ENCODE peak calls at places on chromosome 13, in seven cellular contexts. C, G, Q, D, L, K and H are unnamed samples.

GRCh38 chr13:24747248-24748151 is 16.5 kb upstream of the RNF17 start:
- DNase-seq in G (no peak), D (no peak), K (peak), C (no peak), L (peak), Q (no peak), H (no peak)

GRCh38 chr13:97344250-97345175 is 89.5 kb upstream of the RAP2A start:
- DNase-seq in L (peak), C (no peak), D (peak), K (peak), Q (no peak), G (no peak), H (peak)

GRCh38 chr13:70723732-70724131 is 615.5 kb upstream of the KLHL1 start:
- DNase-seq in L (no peak), C (no peak), G (no peak), Q (no peak), K (no peak), D (no peak), H (no peak)

GRCh38 chr13:79772811-79773210 is 291.9 kb downstream of the NDFIP2 start:
- DNase-seq in G (no peak), D (no peak), C (no peak), Q (no peak), K (no peak), L (no peak), H (no peak)

GRCh38 chr13:21526707-21527454 is 67.8 kb upstream of the ZDHHC20 start:
- DNase-seq in L (no peak), C (no peak), Q (no peak), K (no peak), G (no peak), D (no peak), H (no peak)

GRCh38 chr13:56736966-56737365 is 403.8 kb upstream of the PRR20A start:
- DNase-seq in C (no peak), Q (no peak), L (no peak), G (no peak), K (no peak), D (no peak), H (no peak)

GRCh38 chr13:111917901-111918300 is 149.0 kb upstream of the SOX1 start:
- DNase-seq in K (no peak), L (no peak), C (no peak), G (no peak), Q (no peak), D (no peak), H (no peak)

GRCh38 chr13:106176103-106176502 is 359.4 kb downstream of the EFNB2 start:
- DNase-seq in D (peak), K (no peak), Q (no peak), C (no peak), G (no peak), L (no peak), H (peak)

GRCh38 chr13:43200736-43201135 is 177.3 kb downstream of the DNAJC15 start:
- DNase-seq in Q (no peak), G (no peak), K (no peak), D (no peak), C (no peak), L (no peak), H (no peak)

GRCh38 chr13:42218576-42218975 is 53.4 kb upstream of the AKAP11 start:
- DNase-seq in L (no peak), C (no peak), Q (no peak), G (no peak), D (peak), K (no peak), H (no peak)

GRCh38 chr13:110920038-110920437 is 5.2 kb upstream of the ANKRD10 start:
- DNase-seq in L (no peak), C (no peak), D (no peak), Q (no peak), G (no peak), K (no peak), H (no peak)